ENCODE peak calls at places on chromosome 10, in seven cellular contexts. J is fibroblast of the aortic adventitia, U is heart right ventricle, B is H9, T is Calu3, L is left ventricle myocardium inferior, O is cardiac muscle cell. M is an unnamed sample.

GRCh38 chr10:86188326-86188725 is 178.3 kb downstream of the GRID1 start:
- DNase-seq in O (no peak), J (no peak), L (no peak), T (no peak), U (no peak), B (no peak), M (no peak)

GRCh38 chr10:86182150-86182549 is 184.4 kb downstream of the GRID1 start:
- DNase-seq in U (no peak), J (no peak), B (no peak), O (no peak), L (no peak), T (no peak), M (no peak)

GRCh38 chr10:34396669-34397068 is 418.4 kb downstream of the PARD3 start:
- DNase-seq in O (no peak), B (no peak), U (no peak), L (no peak), T (no peak), J (no peak), M (no peak)

GRCh38 chr10:116889066-116889465 is 39.8 kb downstream of the ENO4 start:
- DNase-seq in J (no peak), O (no peak), L (no peak), B (no peak), U (no peak), T (no peak), M (no peak)

GRCh38 chr10:104330168-104331117 is 7.8 kb downstream of the ITPRIP start:
- DNase-seq in B (no peak), L (no peak), T (no peak), O (peak), J (peak), U (no peak), M (peak)

GRCh38 chr10:123857616-123858015 is 34.0 kb downstream of the CPXM2 start:
- DNase-seq in U (no peak), J (no peak), O (no peak), T (no peak), B (no peak), L (no peak), M (no peak)

GRCh38 chr10:103171278-103171677 is 21.8 kb downstream of the NT5C2 start:
- DNase-seq in U (no peak), J (no peak), L (no peak), B (no peak), T (no peak), O (no peak), M (no peak)

GRCh38 chr10:4131407-4132215 is 346.6 kb upstream of the KLF6 start:
- DNase-seq in B (no peak), T (no peak), U (no peak), O (no peak), L (no peak), J (peak), M (peak)

GRCh38 chr10:22655312-22655973 is 58.9 kb downstream of the PIP4K2A start:
- DNase-seq in J (peak), B (no peak), L (no peak), T (peak), U (no peak), O (no peak), M (peak)

GRCh38 chr10:123392182-123392930 is 238.2 kb downstream of the BUB3 start:
- DNase-seq in U (no peak), B (no peak), T (no peak), L (no peak), J (no peak), O (no peak), M (no peak)

GRCh38 chr10:31929986-31930675 is 1.5 kb upstream of the ARHGAP12 start:
- DNase-seq in U (no peak), O (no peak), T (no peak), B (no peak), J (peak), L (no peak), M (peak)

GRCh38 chr10:102710604-102711003 is 3.6 kb downstream of the ARL3 start:
- DNase-seq in B (no peak), T (no peak), J (peak), O (no peak), U (no peak), L (no peak), M (peak)

GRCh38 chr10:22230331-22230833 is 12.6 kb upstream of the EBLN1 start:
- DNase-seq in T (peak), U (no peak), J (peak), O (peak), B (no peak), L (no peak), M (peak)

GRCh38 chr10:33566426-33566825 is 232.0 kb upstream of the NRP1 start:
- DNase-seq in O (no peak), T (no peak), L (no peak), B (peak), J (no peak), U (no peak), M (no peak)

GRCh38 chr10:24310104-24310503 is 101.2 kb downstream of the KIAA1217 start:
- DNase-seq in B (no peak), O (no peak), J (peak), L (no peak), U (no peak), T (no peak), M (no peak)

DNA sequence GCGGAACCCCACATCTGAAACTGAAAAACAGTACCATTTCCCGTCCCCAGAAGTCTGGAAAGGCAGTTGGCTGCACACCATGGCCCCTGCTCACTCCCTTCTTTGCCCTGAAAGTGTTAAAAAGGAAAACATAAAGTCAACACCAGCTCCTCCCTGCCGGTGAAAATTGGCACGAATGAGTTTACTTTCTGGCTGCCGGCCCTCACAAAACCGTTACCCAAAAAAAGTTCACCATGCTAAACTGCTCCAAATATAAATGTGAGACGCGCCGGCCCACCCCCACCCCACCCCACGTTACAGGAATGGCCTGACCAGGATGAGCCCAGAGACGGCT is 1.2 kb downstream of the DIP2C start:
- DNase-seq in B (no peak), L (no peak), U (no peak), T (no peak), J (no peak), O (no peak), M (peak)
- TF ChIP-seq CTCF in B (no peak), L (no peak), U (no peak), T (no peak), J (no peak), O (no peak), M (no peak)

GRCh38 chr10:97016728-97017473 is 168.9 kb downstream of the SLIT1 start:
- DNase-seq in J (no peak), U (no peak), L (no peak), B (peak), T (no peak), O (no peak), M (no peak)
- TF ChIP-seq CTCF in J (no peak), U (no peak), L (no peak), B (no peak), T (no peak), O (no peak), M (no peak)

GRCh38 chr10:8950978-8951377 is 896.5 kb downstream of the GATA3 start:
- DNase-seq in T (no peak), B (no peak), O (no peak), U (no peak), L (no peak), J (no peak), M (no peak)

GRCh38 chr10:8951440-8952089 is 897.1 kb downstream of the GATA3 start:
- DNase-seq in J (no peak), O (no peak), T (no peak), U (no peak), B (no peak), L (no peak), M (no peak)

DNA sequence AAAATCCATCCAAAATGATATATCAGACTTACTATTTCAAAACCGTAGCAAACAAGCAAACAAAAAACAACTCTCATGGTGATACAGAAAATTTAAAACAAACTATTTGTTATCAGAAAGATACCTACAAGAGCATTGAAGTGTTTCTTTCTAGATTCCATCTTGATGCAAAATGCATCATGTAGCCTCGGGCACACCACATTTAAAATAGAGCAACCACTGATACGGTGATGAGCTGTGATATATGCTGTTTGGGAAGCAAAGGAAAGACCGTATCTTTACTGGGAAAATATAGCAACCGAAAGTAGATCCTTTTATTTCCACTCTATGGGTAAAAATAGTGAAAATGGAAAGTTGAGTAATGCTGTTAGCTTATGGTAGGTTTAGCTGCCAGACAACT is 892.0 kb downstream of the GATA3 start:
- DNase-seq in L (no peak), J (no peak), O (no peak), B (no peak), T (no peak), U (no peak), M (no peak)
- TF ChIP-seq CTCF in L (no peak), J (no peak), O (no peak), B (no peak), T (no peak), U (no peak), M (no peak)

DNA sequence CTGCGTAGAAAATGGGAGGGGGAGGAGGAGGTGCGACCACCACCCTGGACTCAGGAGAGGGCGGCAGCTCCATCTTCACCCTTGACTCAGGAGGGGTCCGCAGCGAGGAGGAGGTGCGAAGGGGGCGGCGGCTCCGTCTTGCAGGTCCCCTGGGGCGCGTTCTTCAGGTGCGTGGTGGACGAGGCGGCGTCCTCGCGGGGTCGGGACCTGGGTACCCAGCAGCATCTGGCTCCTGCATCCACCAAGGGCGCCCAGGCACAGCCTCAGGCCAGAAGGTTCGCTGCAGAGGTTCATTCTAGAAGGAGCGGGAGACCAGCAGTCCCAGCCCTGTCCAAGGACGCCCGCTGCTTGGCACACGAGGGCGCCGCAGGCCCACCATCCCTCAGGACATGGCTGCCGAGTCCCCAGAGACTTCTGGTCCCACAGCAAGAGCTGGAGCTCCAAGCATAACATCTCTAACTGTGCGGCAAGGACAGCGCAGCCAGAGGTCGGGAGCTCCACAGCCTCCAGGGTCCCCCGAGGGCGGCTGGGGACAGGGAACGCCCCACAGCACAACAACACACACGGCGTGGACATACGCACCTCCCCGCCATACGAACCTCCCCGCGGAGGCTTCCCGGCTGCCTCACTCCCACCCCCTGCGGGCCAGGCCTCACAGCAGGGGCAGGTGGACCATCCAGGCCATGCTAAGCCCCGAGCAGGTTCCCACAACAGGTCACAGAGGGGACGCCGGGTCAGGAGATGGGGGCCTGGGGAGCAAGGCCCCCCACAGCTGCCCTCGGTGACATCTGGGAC is 16.8 kb upstream of the DPYSL4 start:
- DNase-seq in B (no peak), T (no peak), O (no peak), U (no peak), L (no peak), J (no peak), M (no peak)
- TF ChIP-seq CTCF in B (peak), T (no peak), O (no peak), U (no peak), L (no peak), J (no peak), M (no peak)

GRCh38 chr10:127872011-127872741 is 20.6 kb downstream of the CLRN3 start:
- DNase-seq in J (peak), O (no peak), B (no peak), U (peak), T (no peak), L (peak), M (peak)

GRCh38 chr10:127874966-127875765 is 17.6 kb downstream of the CLRN3 start:
- DNase-seq in U (no peak), B (no peak), O (no peak), J (no peak), L (no peak), T (no peak), M (no peak)

GRCh38 chr10:127873901-127874470 is 18.8 kb downstream of the CLRN3 start:
- DNase-seq in J (no peak), T (no peak), L (no peak), B (no peak), O (no peak), U (no peak), M (no peak)

GRCh38 chr10:127871631-127872010 is 21.1 kb downstream of the CLRN3 start:
- DNase-seq in B (no peak), T (no peak), J (no peak), L (no peak), O (no peak), U (no peak), M (no peak)

DNA sequence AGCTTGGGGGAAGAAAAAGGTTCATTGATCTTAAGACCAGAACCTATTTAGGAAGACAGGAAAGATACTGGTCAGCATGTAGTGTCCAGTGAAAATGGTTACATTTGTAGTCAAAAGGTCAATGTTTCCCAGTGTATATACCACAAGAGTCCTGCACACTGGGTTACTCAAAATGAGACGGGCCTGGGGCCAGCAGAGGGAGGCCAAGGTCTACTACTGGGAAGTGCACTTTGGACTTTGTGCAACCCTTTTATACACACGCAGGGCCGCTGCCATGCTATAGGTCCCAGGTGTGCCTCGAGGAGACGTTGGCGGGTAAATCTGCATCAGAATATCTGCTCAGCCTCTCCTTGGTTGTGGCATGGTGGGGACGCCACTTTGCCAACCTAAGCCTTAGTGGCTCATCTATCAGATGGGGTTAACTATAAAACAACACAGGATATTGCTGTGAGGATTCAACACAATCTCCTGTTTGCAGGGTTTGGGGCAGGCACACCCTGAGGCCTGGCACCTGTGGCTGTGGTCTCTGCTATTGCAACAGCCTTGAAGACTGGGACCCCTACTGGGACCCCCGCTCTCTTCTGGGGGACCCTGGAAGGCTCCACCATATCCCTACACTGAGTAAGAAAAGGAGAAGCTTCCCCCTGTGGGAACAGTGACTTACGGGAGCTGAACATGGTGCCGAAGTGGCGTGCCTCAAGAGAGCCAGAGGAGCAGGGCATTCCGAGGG is 19.7 kb downstream of the CLRN3 start:
- DNase-seq in U (no peak), O (no peak), B (no peak), L (no peak), T (peak), J (no peak), M (peak)
- TF ChIP-seq CTCF in U (no peak), O (peak), B (no peak), L (peak), T (peak), J (no peak), M (peak)

GRCh38 chr10:72335394-72336258 is 19.1 kb downstream of the DNAJB12 start:
- DNase-seq in O (no peak), T (peak), J (peak), L (peak), B (no peak), U (peak), M (peak)
- TF ChIP-seq CTCF in O (peak), T (peak), J (no peak), L (peak), B (no peak), U (no peak), M (no peak)

DNA sequence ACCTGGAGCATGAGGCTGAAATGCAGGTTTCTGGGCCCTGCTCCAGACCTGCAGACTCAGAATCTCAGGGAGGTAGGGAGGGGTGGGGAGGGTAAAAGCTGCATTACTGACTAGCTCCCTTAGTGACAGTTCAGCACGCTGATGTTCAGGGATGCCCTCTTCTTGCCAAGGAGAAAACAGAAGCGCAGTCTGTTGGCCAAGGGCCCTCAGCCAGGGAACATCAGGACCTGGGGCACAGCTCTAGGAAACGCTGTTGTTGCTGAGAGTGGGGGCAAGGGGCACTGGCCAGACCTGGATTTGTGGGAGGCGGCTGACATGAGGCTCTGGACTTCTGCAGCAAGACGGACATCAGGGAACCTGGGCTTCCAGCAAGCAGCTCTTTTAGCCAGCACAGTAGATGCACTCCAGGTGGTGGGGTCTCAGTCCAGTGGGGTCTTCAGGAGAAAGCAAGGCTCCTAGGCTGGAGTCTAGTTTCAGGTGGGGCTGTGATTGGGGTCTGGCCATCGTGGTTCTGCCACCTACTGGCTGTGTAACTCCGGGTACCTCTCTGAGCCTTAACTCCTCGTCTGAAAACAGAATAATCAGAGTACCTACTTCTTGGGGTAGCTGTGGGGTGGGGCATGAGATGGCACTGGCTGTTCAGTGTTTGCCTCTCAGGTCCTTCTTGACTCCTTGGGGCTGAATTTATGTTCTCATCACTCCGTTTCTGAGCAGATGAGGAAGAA is 72.9 kb upstream of the PRLHR start:
- DNase-seq in L (no peak), B (no peak), U (no peak), O (no peak), J (no peak), T (no peak), M (no peak)
- TF ChIP-seq CTCF in L (no peak), B (peak), U (no peak), O (no peak), J (no peak), T (no peak), M (peak)

GRCh38 chr10:69093933-69094332 is 6.0 kb downstream of the SRGN start:
- DNase-seq in L (no peak), O (no peak), T (no peak), U (no peak), B (no peak), J (peak), M (peak)

GRCh38 chr10:69096045-69096444 is 8.1 kb downstream of the SRGN start:
- DNase-seq in J (peak), U (no peak), T (no peak), L (no peak), O (no peak), B (no peak), M (no peak)

GRCh38 chr10:69089638-69090599 is 2.0 kb downstream of the SRGN start:
- DNase-seq in B (no peak), T (no peak), O (no peak), U (no peak), L (no peak), J (peak), M (peak)

GRCh38 chr10:69090687-69091450 is 3.0 kb downstream of the SRGN start:
- DNase-seq in O (no peak), L (no peak), B (no peak), U (no peak), J (peak), T (no peak), M (peak)

GRCh38 chr10:69092959-69093850 is 5.3 kb downstream of the SRGN start:
- DNase-seq in U (peak), T (peak), L (peak), B (peak), O (peak), J (peak), M (peak)
- TF ChIP-seq CTCF in U (peak), T (peak), L (peak), B (peak), O (peak), J (peak), M (peak)

GRCh38 chr10:132232553-132232949 is 45.8 kb downstream of the DPYSL4 start:
- DNase-seq in L (peak), T (no peak), O (no peak), U (peak), J (no peak), B (no peak), M (no peak)
- TF ChIP-seq CTCF in L (no peak), T (no peak), O (no peak), U (no peak), J (no peak), B (no peak), M (no peak)

GRCh38 chr10:130074639-130075038 is 36.0 kb downstream of the C10orf143 start:
- DNase-seq in J (peak), T (no peak), B (no peak), O (no peak), L (no peak), U (no peak), M (no peak)
- TF ChIP-seq CTCF in J (peak), T (no peak), B (peak), O (no peak), L (no peak), U (no peak), M (peak)

M was measured in fibroblast of mammary gland.